ENCODE peak calls at places on chromosome 11, in six cellular contexts. B is H1, E is SK-N-SH, S is K562, D is HepG2, R is GM12878. A is an unnamed sample.

GRCh38 chr11:45204761-45205160 is 58.3 kb downstream of the PRDM11 start:
- DNase-seq in B (no peak), E (no peak), S (no peak), D (no peak), R (no peak), A (no peak)

GRCh38 chr11:120940297-120940847 is 83.5 kb upstream of the TBCEL start:
- DNase-seq in B (no peak), E (no peak), S (no peak), D (no peak), R (no peak), A (no peak)

GRCh38 chr11:68137833-68138232 is 16.6 kb upstream of the CHKA start:
- DNase-seq in B (no peak), E (no peak), S (no peak), D (peak), R (no peak), A (no peak)

GRCh38 chr11:11415786-11416390 is 62.8 kb upstream of the CSNK2A3 start:
- DNase-seq in B (no peak), E (no peak), S (no peak), D (no peak), R (no peak), A (peak)

GRCh38 chr11:35464308-35464707 is 45.0 kb upstream of the SLC1A2 start:
- DNase-seq in B (no peak), E (peak), S (no peak), D (no peak), R (no peak), A (no peak)

GRCh38 chr11:126834149-126834548 is 166.4 kb downstream of the KIRREL3 start:
- DNase-seq in B (no peak), E (no peak), S (no peak), D (no peak), R (no peak), A (no peak)

GRCh38 chr11:75301131-75301530 is 50.3 kb downstream of the ARRB1 start:
- DNase-seq in B (no peak), E (no peak), S (no peak), D (no peak), R (no peak), A (no peak)

GRCh38 chr11:115530752-115531151 is 26.5 kb upstream of the CADM1 start:
- DNase-seq in B (no peak), E (no peak), S (no peak), D (no peak), R (no peak), A (peak)

GRCh38 chr11:72556433-72556832 is 117.8 kb downstream of the PDE2A start:
- DNase-seq in B (no peak), E (no peak), S (no peak), D (no peak), R (no peak), A (no peak)

GRCh38 chr11:118691926-118692830 is 12.7 kb upstream of the TREH start:
- DNase-seq in B (no peak), E (no peak), S (no peak), D (peak), R (peak), A (peak)

GRCh38 chr11:35412285-35412684 is 7.1 kb downstream of the SLC1A2 start:
- DNase-seq in B (no peak), E (peak), S (peak), D (no peak), R (no peak), A (no peak)

GRCh38 chr11:131488208-131488607 is 117.8 kb downstream of the NTM start:
- DNase-seq in B (no peak), E (no peak), S (no peak), D (no peak), R (no peak), A (no peak)

GRCh38 chr11:64358907-64359711 is at the start of gene RPS6KA4:
- DNase-seq in B (peak), E (peak), S (peak), D (no peak), R (no peak), A (peak)

GRCh38 chr11:65492387-65492636 is 6.5 kb upstream of the MALAT1 start:
- DNase-seq in B (no peak), E (no peak), S (no peak), D (no peak), R (no peak), A (no peak)

GRCh38 chr11:1959786-1960185 is 12.7 kb downstream of the MRPL23 start:
- DNase-seq in B (no peak), E (no peak), S (no peak), D (no peak), R (no peak), A (no peak)

GRCh38 chr11:111977141-111978027 is 40.2 kb downstream of the DIXDC1 start:
- DNase-seq in B (peak), E (peak), S (no peak), D (no peak), R (no peak), A (no peak)

GRCh38 chr11:35906681-35907080 is 37.2 kb upstream of the LDLRAD3 start:
- DNase-seq in B (no peak), E (no peak), S (no peak), D (no peak), R (no peak), A (no peak)

GRCh38 chr11:69127884-69128283 is 27.9 kb upstream of the SMIM38 start:
- DNase-seq in B (no peak), E (no peak), S (no peak), D (no peak), R (no peak), A (no peak)

GRCh38 chr11:22733849-22734248 is 67.4 kb downstream of the GAS2 start:
- DNase-seq in B (no peak), E (no peak), S (no peak), D (no peak), R (no peak), A (no peak)

GRCh38 chr11:17744151-17744940 is 9.8 kb downstream of the KCNC1 start:
- DNase-seq in B (no peak), E (no peak), S (no peak), D (no peak), R (no peak), A (no peak)

GRCh38 chr11:12882670-12883069 is 126.4 kb upstream of the RASSF10 start:
- DNase-seq in B (no peak), E (peak), S (no peak), D (no peak), R (no peak), A (no peak)

GRCh38 chr11:128544625-128545024 is 42.7 kb downstream of the ETS1 start:
- DNase-seq in B (no peak), E (no peak), S (no peak), D (no peak), R (no peak), A (no peak)

GRCh38 chr11:129577986-129578385 is 202.3 kb downstream of the BARX2 start:
- DNase-seq in B (no peak), E (no peak), S (no peak), D (no peak), R (no peak), A (no peak)
- H3K27ac ChIP-seq in B (no peak), E (no peak), S (no peak), D (no peak), R (no peak), A (no peak)

GRCh38 chr11:106690923-106691322 is 327.4 kb downstream of the GUCY1A2 start:
- DNase-seq in B (no peak), E (no peak), S (no peak), D (no peak), R (no peak), A (no peak)

GRCh38 chr11:106691807-106692365 is 326.4 kb downstream of the GUCY1A2 start:
- DNase-seq in B (no peak), E (no peak), S (no peak), D (no peak), R (no peak), A (no peak)

GRCh38 chr11:106697058-106697457 is 321.2 kb downstream of the GUCY1A2 start:
- DNase-seq in B (no peak), E (no peak), S (no peak), D (no peak), R (no peak), A (no peak)

GRCh38 chr11:106694501-106694900 is 323.8 kb downstream of the GUCY1A2 start:
- DNase-seq in B (no peak), E (no peak), S (no peak), D (no peak), R (no peak), A (no peak)

GRCh38 chr11:106695506-106695905 is 322.8 kb downstream of the GUCY1A2 start:
- DNase-seq in B (no peak), E (no peak), S (no peak), D (no peak), R (no peak), A (no peak)
- TF ChIP-seq GABPA in B (no peak), E (no peak), S (no peak), D (no peak), R (no peak), A (no peak)

GRCh38 chr11:61092908-61093763 is 9.2 kb upstream of the CD5 start:
- DNase-seq in B (no peak), E (no peak), S (no peak), D (no peak), R (no peak), A (no peak)

GRCh38 chr11:61090521-61090920 is 11.8 kb upstream of the CD5 start:
- DNase-seq in B (no peak), E (no peak), S (no peak), D (no peak), R (no peak), A (no peak)

GRCh38 chr11:61090982-61091372 is 11.3 kb upstream of the CD5 start:
- DNase-seq in B (no peak), E (no peak), S (no peak), D (no peak), R (no peak), A (no peak)

GRCh38 chr11:61092280-61092766 is 10.0 kb upstream of the CD5 start:
- DNase-seq in B (no peak), E (no peak), S (no peak), D (no peak), R (no peak), A (no peak)

DNA sequence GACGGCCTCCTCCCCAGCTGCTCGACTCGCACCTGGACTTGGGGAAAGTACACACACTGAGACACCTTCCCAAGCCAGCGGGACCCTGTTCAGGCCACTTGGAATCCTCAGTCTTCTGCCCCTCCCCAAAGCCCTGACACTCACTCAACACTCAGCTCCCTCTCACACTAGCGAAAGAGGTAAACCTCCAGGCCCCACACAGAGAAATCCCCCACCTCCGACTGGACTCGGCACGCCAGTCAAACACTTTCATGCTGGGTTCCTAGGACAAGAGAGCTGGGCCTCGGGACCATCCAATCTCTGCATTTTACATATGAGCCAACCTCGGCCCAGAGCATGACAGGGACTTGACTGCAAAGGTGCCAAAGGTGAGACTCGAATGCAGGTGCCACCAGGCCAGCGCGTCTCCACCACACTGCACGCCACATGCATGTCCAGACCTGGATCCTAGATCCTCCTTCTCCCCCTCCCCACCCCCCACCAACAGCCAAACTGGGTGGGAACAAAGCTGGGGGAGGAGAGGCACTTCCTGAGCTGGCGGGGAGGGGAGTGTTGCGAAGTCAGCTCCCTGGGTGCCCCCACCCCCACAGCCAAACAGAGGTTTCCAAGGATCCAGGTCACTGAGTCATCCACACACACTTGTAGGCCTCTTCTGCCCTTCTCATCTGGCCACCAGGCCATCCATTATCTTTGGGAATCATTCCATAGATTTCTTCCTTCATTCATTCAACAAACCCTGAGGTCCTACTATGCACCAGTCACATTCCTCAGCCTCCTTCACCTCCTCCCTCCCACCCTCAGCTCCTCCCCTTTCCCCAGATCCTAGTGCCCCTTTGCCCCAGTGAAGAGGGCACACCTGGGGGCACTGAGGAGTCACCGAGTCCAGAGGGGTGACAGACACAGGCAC is 10.7 kb upstream of the CD5 start:
- DNase-seq in B (no peak), E (no peak), S (peak), D (no peak), R (no peak), A (no peak)
- H3K27ac ChIP-seq in B (no peak), E (no peak), S (no peak), D (no peak), R (peak), A (no peak)

DNA sequence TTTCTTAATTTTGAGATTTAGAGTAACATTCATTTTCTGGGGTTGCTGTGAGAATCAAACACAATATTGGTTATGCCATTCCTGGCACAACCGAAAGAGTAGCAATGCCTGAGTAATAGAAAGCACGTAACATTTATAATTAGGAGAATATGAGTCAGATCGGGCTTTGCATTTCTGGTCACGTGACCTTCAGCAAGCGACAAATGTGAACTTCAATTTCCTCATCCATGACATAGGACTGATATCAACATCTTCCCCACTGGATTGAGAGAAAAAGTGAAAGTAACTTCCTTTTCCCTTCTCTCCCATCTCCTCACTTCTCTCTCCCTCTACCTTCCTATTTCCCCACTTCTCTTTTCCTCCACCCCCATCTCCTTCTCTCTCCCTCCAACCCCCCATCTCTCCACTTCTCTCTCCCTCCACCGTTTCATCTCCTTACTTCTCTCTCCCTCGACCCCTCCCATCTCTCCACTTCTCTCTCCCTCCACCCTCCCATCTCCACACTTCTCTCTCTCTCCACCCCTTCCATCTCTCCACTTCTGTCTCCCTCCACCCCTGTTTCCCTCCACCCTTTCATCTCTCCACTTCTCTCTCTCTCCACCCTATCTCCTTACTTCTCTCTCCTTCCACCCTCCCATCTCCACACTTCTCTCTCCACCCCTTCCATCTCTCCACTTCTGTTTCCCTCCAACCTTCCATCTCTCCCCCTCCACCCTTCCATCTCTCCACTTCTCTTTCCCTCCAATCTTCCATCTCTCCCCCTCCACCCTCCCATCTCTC is 33.5 kb upstream of the CAT start:
- DNase-seq in B (no peak), E (no peak), S (no peak), D (no peak), R (peak), A (peak)
- TF ChIP-seq GABPA in B (no peak), E (no peak), S (no peak), D (no peak), R (no peak), A (no peak)